ENCODE peak calls at places on chromosomes 16 and 17, in five cellular contexts. One of them, this sample, is unnamed. For H3K27me3, the result is how much of the 10 kb centered on the place peaks cover.

GRCh38 chr17:21214777-21215541 is 998 bp upstream of the TMEM11 start:
- DNase-seq in left ventricle myocardium inferior: no peak
- DNase-seq in mesendoderm: peak
- DNase-seq in esophagus muscularis mucosa: no peak
- DNase-seq in stomach: no peak
- DNase-seq in this sample: no peak

GRCh38 chr17:20988896-20989295 is 53.9 kb downstream of the USP22 start:
- DNase-seq in left ventricle myocardium inferior: no peak
- DNase-seq in mesendoderm: no peak
- DNase-seq in esophagus muscularis mucosa: no peak
- DNase-seq in stomach: no peak
- DNase-seq in this sample: no peak

GRCh38 chr17:17139972-17140589 is 66.1 kb downstream of the PLD6 start:
- DNase-seq in left ventricle myocardium inferior: no peak
- DNase-seq in mesendoderm: no peak
- DNase-seq in esophagus muscularis mucosa: no peak
- DNase-seq in stomach: no peak
- DNase-seq in this sample: no peak

GRCh38 chr17:4719146-4719545 is 8.7 kb downstream of the ARRB2 start:
- DNase-seq in left ventricle myocardium inferior: no peak
- DNase-seq in mesendoderm: no peak
- DNase-seq in esophagus muscularis mucosa: no peak
- DNase-seq in stomach: no peak
- DNase-seq in this sample: no peak

GRCh38 chr17:15036238-15036637 is 228.9 kb downstream of the PMP22 start:
- DNase-seq in left ventricle myocardium inferior: no peak
- DNase-seq in mesendoderm: peak
- DNase-seq in esophagus muscularis mucosa: no peak
- DNase-seq in stomach: no peak
- DNase-seq in this sample: no peak

GRCh38 chr17:80012751-80013741 is 22.6 kb downstream of the TBC1D16 start:
- DNase-seq in left ventricle myocardium inferior: no peak
- DNase-seq in mesendoderm: no peak
- DNase-seq in esophagus muscularis mucosa: no peak
- DNase-seq in stomach: no peak
- DNase-seq in this sample: no peak

GRCh38 chr17:44788139-44788538 is 29.4 kb downstream of the ADAM11 start:
- DNase-seq in left ventricle myocardium inferior: no peak
- DNase-seq in mesendoderm: no peak
- DNase-seq in esophagus muscularis mucosa: no peak
- DNase-seq in stomach: no peak
- DNase-seq in this sample: no peak

GRCh38 chr17:9232591-9233270 is 211.4 kb downstream of the NTN1 start:
- DNase-seq in left ventricle myocardium inferior: no peak
- DNase-seq in mesendoderm: no peak
- DNase-seq in esophagus muscularis mucosa: no peak
- DNase-seq in stomach: no peak
- DNase-seq in this sample: no peak

GRCh38 chr16:306911-307370 is 24.0 kb downstream of the PDIA2 start:
- DNase-seq in left ventricle myocardium inferior: no peak
- DNase-seq in mesendoderm: no peak
- DNase-seq in esophagus muscularis mucosa: no peak
- DNase-seq in stomach: no peak
- DNase-seq in this sample: no peak

GRCh38 chr16:47477680-47478079 is 16.5 kb downstream of the PHKB start:
- DNase-seq in left ventricle myocardium inferior: no peak
- DNase-seq in mesendoderm: no peak
- DNase-seq in esophagus muscularis mucosa: no peak
- DNase-seq in stomach: no peak
- DNase-seq in this sample: peak

GRCh38 chr17:37506678-37507077 is 17.0 kb downstream of the DUSP14 start:
- DNase-seq in left ventricle myocardium inferior: no peak
- DNase-seq in mesendoderm: peak
- DNase-seq in esophagus muscularis mucosa: no peak
- DNase-seq in stomach: no peak
- DNase-seq in this sample: no peak

GRCh38 chr17:60766778-60767190 is 89.1 kb downstream of the BCAS3 start:
- DNase-seq in left ventricle myocardium inferior: no peak
- DNase-seq in mesendoderm: no peak
- DNase-seq in esophagus muscularis mucosa: no peak
- DNase-seq in stomach: no peak
- DNase-seq in this sample: no peak

GRCh38 chr17:49783051-49783715 is 5.3 kb upstream of the KAT7 start:
- DNase-seq in left ventricle myocardium inferior: peak
- DNase-seq in mesendoderm: no peak
- DNase-seq in esophagus muscularis mucosa: no peak
- DNase-seq in stomach: no peak
- DNase-seq in this sample: no peak

GRCh38 chr16:17318200-17318599 is 152.6 kb downstream of the XYLT1 start:
- DNase-seq in left ventricle myocardium inferior: no peak
- DNase-seq in mesendoderm: peak
- DNase-seq in esophagus muscularis mucosa: no peak
- DNase-seq in stomach: no peak
- DNase-seq in this sample: no peak

GRCh38 chr17:9499041-9499440 is 76.6 kb downstream of the STX8 start:
- DNase-seq in left ventricle myocardium inferior: no peak
- DNase-seq in mesendoderm: no peak
- DNase-seq in esophagus muscularis mucosa: no peak
- DNase-seq in stomach: no peak
- DNase-seq in this sample: no peak

GRCh38 chr17:8793649-8794048 is 5.5 kb downstream of the MFSD6L start:
- DNase-seq in left ventricle myocardium inferior: no peak
- DNase-seq in mesendoderm: no peak
- DNase-seq in esophagus muscularis mucosa: peak
- DNase-seq in stomach: no peak
- DNase-seq in this sample: no peak

GRCh38 chr17:4806770-4807533 is at the start of gene PLD2:
- DNase-seq in left ventricle myocardium inferior: peak
- DNase-seq in mesendoderm: peak
- DNase-seq in esophagus muscularis mucosa: peak
- DNase-seq in stomach: peak
- DNase-seq in this sample: peak

GRCh38 chr16:69127966-69128510 is 4.3 kb downstream of the CHTF8 start:
- DNase-seq in left ventricle myocardium inferior: no peak
- DNase-seq in mesendoderm: no peak
- DNase-seq in esophagus muscularis mucosa: no peak
- DNase-seq in stomach: no peak
- DNase-seq in this sample: peak

GRCh38 chr17:40191237-40192208 is 14.3 kb downstream of the RAPGEFL1 start:
- DNase-seq in left ventricle myocardium inferior: peak
- DNase-seq in mesendoderm: peak
- DNase-seq in esophagus muscularis mucosa: peak
- DNase-seq in stomach: peak
- DNase-seq in this sample: peak

GRCh38 chr17:40190197-40191021 is 13.1 kb downstream of the RAPGEFL1 start:
- DNase-seq in left ventricle myocardium inferior: no peak
- DNase-seq in mesendoderm: peak
- DNase-seq in esophagus muscularis mucosa: no peak
- DNase-seq in stomach: no peak
- DNase-seq in this sample: no peak

GRCh38 chr17:40198576-40198975 is 20.5 kb upstream of the WIPF2 start:
- DNase-seq in left ventricle myocardium inferior: no peak
- DNase-seq in mesendoderm: no peak
- DNase-seq in esophagus muscularis mucosa: no peak
- DNase-seq in stomach: no peak
- DNase-seq in this sample: no peak

GRCh38 chr17:40192961-40193360 is 15.7 kb downstream of the RAPGEFL1 start:
- DNase-seq in left ventricle myocardium inferior: no peak
- DNase-seq in mesendoderm: no peak
- DNase-seq in esophagus muscularis mucosa: no peak
- DNase-seq in stomach: no peak
- DNase-seq in this sample: no peak

DNA sequence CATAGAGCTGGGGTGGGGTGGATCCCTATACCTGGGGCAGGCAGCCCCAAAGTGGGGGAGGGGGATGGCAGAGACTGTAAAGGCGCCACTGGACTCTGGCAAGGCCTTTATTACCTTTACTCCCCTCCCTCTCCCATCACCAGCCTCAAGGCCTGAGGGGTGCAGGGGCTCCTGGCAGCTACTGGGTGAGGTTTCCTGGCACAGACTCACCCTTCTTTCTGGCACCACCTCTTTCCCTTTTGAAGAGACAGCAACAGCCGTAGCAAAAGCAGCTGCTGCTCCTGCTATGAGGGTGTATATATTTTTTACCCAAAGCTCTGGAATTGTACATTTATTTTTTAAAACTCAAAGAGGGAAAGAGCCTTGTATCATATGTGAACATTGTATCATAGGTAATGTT is 17.6 kb downstream of the RAPGEFL1 start:
- DNase-seq in left ventricle myocardium inferior: no peak
- DNase-seq in mesendoderm: no peak
- DNase-seq in esophagus muscularis mucosa: no peak
- DNase-seq in stomach: no peak
- DNase-seq in this sample: no peak
- H3K27ac ChIP-seq in left ventricle myocardium inferior: no peak
- H3K27ac ChIP-seq in mesendoderm: no peak
- H3K27ac ChIP-seq in esophagus muscularis mucosa: no peak
- H3K27ac ChIP-seq in stomach: no peak
- H3K27ac ChIP-seq in this sample: no peak

DNA sequence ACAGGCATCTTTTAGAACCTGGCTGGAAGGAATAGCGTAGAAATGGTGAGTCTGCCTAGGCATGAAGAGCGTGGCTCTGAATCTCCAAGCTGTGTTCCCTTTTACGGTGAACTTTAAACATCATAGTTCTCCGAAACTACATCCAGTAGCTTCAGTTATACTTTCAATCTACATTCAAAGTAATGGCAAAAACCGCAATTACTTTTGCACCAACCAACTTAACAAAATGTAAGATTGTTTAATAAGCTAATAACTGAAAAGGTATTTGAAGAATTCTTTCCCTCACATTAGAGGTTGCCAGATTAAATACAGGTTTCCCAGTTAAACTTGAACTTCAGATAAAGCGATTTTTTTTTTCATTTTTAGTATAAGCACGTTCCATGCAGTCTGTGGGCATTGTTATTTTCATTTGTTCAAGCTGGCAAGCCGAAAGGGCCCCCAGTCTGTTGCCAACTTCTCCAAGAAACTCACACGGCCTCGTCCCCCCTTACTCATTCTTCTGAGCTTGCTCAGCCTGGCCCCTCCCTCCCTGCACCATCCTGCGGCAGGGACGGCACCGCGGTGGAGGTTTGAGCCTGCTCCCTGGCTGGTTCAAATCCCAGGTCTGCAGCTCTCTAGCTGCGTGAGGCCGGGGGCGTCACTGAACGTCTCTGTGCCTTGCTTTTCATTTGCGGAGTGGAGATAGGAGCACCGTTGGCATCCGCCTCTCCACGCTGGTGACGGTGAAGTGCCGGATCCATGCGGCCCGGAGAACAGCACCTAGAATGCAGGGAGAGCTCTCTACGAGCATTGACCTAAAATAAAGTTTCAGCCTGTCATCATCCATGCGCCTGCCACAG is 3.5 kb upstream of the MTHFSD start:
- DNase-seq in left ventricle myocardium inferior: no peak
- DNase-seq in mesendoderm: no peak
- DNase-seq in esophagus muscularis mucosa: no peak
- DNase-seq in stomach: no peak
- DNase-seq in this sample: no peak
- H3K27me3 ChIP-seq in left ventricle myocardium inferior: half or more
- H3K27me3 ChIP-seq in mesendoderm: under half
- H3K27me3 ChIP-seq in esophagus muscularis mucosa: half or more
- H3K27me3 ChIP-seq in stomach: under half
- H3K27me3 ChIP-seq in this sample: under half

GRCh38 chr17:35763767-35764122 is 3.1 kb downstream of the C17orf50 start:
- DNase-seq in left ventricle myocardium inferior: no peak
- DNase-seq in mesendoderm: no peak
- DNase-seq in esophagus muscularis mucosa: no peak
- DNase-seq in stomach: no peak
- DNase-seq in this sample: no peak

GRCh38 chr17:35765086-35765710 is 4.5 kb downstream of the C17orf50 start:
- DNase-seq in left ventricle myocardium inferior: no peak
- DNase-seq in mesendoderm: peak
- DNase-seq in esophagus muscularis mucosa: no peak
- DNase-seq in stomach: no peak
- DNase-seq in this sample: no peak

GRCh38 chr17:35766489-35766877 is 5.8 kb downstream of the C17orf50 start:
- DNase-seq in left ventricle myocardium inferior: no peak
- DNase-seq in mesendoderm: no peak
- DNase-seq in esophagus muscularis mucosa: no peak
- DNase-seq in stomach: no peak
- DNase-seq in this sample: no peak

GRCh38 chr17:35765731-35766488 is 5.2 kb downstream of the C17orf50 start:
- DNase-seq in left ventricle myocardium inferior: no peak
- DNase-seq in mesendoderm: no peak
- DNase-seq in esophagus muscularis mucosa: no peak
- DNase-seq in stomach: no peak
- DNase-seq in this sample: no peak

DNA sequence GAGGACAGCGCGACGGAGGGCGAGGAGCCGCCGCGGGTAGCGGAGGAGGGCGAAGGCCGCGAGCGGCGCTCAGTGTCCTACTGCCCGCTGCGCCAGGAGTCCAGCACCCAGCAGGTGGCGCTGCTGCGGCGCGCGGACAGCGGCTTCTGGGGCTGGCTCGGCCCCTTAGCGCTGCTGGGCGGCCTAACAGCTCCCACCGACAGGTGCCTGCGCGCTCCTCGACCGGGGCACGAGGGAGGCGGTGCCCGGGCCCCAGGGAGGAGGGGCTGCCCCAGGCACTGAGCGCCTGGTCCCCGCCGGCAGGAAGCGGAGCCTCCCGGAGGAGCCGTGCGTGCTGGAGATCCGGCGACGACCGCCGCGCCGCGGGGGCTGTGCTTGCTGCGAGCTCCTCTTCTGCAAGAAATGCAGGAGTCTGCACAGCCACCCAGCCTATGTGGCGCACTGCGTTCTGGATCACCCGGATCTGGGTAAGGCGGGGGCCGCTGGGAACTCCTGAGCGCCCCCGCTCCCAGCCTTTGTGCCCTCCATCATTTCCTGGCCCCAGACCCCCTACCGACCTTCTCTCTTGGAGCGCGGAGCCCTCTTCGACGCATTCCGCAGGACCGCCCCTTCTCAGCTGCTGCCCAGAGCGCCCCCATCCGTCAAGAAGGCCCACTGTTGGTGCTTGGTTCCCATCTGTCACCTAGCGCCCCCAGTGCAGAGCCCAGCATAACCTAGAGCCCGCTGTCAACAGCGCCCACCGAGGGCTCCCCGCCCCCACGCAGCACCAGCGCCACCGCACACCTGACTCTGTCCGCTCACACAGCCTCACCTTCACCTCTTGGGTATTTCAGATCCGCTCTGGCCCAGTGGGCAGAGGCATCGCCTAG is 3.7 kb downstream of the C17orf50 start:
- DNase-seq in left ventricle myocardium inferior: peak
- DNase-seq in mesendoderm: peak
- DNase-seq in esophagus muscularis mucosa: peak
- DNase-seq in stomach: peak
- DNase-seq in this sample: peak
- H3K27ac ChIP-seq in left ventricle myocardium inferior: peak
- H3K27ac ChIP-seq in mesendoderm: no peak
- H3K27ac ChIP-seq in esophagus muscularis mucosa: peak
- H3K27ac ChIP-seq in stomach: peak
- H3K27ac ChIP-seq in this sample: no peak

DNA sequence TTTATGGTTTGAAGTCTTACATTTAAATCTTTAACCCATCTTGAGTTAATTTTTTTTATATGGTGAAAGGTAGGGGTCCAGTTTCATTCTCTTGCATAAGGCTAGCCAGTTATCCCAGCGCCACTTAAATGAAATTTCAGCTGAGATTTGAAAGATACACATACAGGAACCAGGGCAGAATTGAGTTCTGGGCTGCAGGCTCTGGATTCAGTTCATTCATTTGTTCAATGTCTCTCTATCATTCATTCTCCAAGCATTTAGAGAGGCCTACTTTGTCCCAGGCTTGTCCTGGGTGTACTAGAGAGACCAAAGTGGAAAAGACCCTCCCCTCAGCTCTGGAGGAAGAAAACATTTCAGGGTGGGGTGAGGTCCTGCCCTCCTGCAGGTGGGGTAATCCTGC is 577 bp upstream of the TRIM72 start:
- DNase-seq in left ventricle myocardium inferior: no peak
- DNase-seq in mesendoderm: no peak
- DNase-seq in esophagus muscularis mucosa: no peak
- DNase-seq in stomach: no peak
- DNase-seq in this sample: no peak
- H3K27me3 ChIP-seq in left ventricle myocardium inferior: half or more
- H3K27me3 ChIP-seq in mesendoderm: under half
- H3K27me3 ChIP-seq in esophagus muscularis mucosa: half or more
- H3K27me3 ChIP-seq in stomach: under half
- H3K27me3 ChIP-seq in this sample: under half